ENCODE peak calls at places on chromosomes 5 and 9, in five cellular contexts. V, S, C, D and Q are unnamed samples.

GRCh38 chr5:8410618-8411017 is 541.7 kb downstream of the MTRR start:
- DNase-seq in V (no peak), D (no peak), C (no peak), S (no peak), Q (no peak)

GRCh38 chr9:69326261-69326660 is 1.2 kb downstream of the ENTREP1 start:
- DNase-seq in D (no peak), S (no peak), V (no peak), C (no peak), Q (no peak)

GRCh38 chr5:178234753-178235599 is 2.4 kb upstream of the PHYKPL start:
- DNase-seq in C (peak; percentile 65), S (no peak), V (peak; percentile 52), D (peak; percentile 93), Q (no peak)

GRCh38 chr5:32679218-32679617 is 31.9 kb upstream of the NPR3 start:
- DNase-seq in C (no peak), S (no peak), V (no peak), D (no peak), Q (no peak)

GRCh38 chr5:40384782-40385390 is 294.8 kb upstream of the PTGER4 start:
- DNase-seq in S (no peak), V (no peak), C (no peak), D (no peak), Q (no peak)

GRCh38 chr9:33378121-33378795 is 24.1 kb downstream of the AQP7 start:
- DNase-seq in S (no peak), D (no peak), C (no peak), V (no peak), Q (no peak)

GRCh38 chr5:5584236-5584749 is 161.8 kb downstream of the ICE1 start:
- DNase-seq in D (no peak), S (no peak), C (no peak), V (no peak), Q (no peak)

GRCh38 chr5:172059661-172060100 is 53.2 kb upstream of the FBXW11 start:
- DNase-seq in V (no peak), C (no peak), D (no peak), S (no peak), Q (no peak)

GRCh38 chr5:1637639-1638481 is 114.1 kb upstream of the LPCAT1 start:
- DNase-seq in C (no peak), V (no peak), S (peak; percentile 65), D (no peak), Q (no peak)

GRCh38 chr9:88933607-88934379 is 57.5 kb upstream of the S1PR3 start:
- DNase-seq in V (no peak), C (no peak), D (no peak), S (no peak), Q (no peak)

GRCh38 chr5:59956130-59956773 is 62.7 kb upstream of the PDE4D start:
- DNase-seq in C (no peak), D (no peak), V (no peak), S (no peak), Q (no peak)

GRCh38 chr9:84137968-84138367 is 157.4 kb downstream of the RMI1 start:
- DNase-seq in C (no peak), V (no peak), D (no peak), S (peak; percentile 78), Q (no peak)

GRCh38 chr5:174418809-174419522 is 305.4 kb upstream of the MSX2 start:
- DNase-seq in V (no peak), S (no peak), C (peak; percentile 2), D (peak; percentile 52), Q (no peak)

GRCh38 chr5:6218517-6218916 is 159.8 kb downstream of the MED10 start:
- DNase-seq in C (no peak), D (no peak), S (no peak), V (no peak), Q (no peak)